ENCODE peak calls at places on chromosomes 12 and 14, in seven cellular contexts. D is A549, Q is PC-3, G is PC-9, J is HCT116, V is GM23248, W is K562. A is an unnamed sample.
A peak's percentile ranks its signal among the peaks of the same experiment; 100 is the strongest.

GRCh38 chr14:51759950-51760349 is 100.5 kb upstream of the GNG2 start:
- DNase-seq in G (no peak), Q (no peak), D (no peak), W (no peak), V (no peak), J (no peak), A (no peak)

GRCh38 chr14:64220466-64220865 is 73.7 kb downstream of the ESR2 start:
- DNase-seq in G (no peak), J (no peak), W (peak; percentile 34), D (no peak), V (no peak), Q (no peak), A (no peak)

GRCh38 chr12:124399622-124400021 is 104.7 kb downstream of the RFLNA start:
- DNase-seq in G (peak; percentile 34), V (peak; percentile 40), W (peak; percentile 53), D (peak; percentile 33), J (no peak), Q (peak; percentile 51), A (no peak)

GRCh38 chr14:34628681-34629135 is 1.2 kb downstream of the SNX6 start:
- DNase-seq in G (no peak), D (peak; percentile 26), J (no peak), Q (no peak), V (peak; percentile 27), W (peak; percentile 79), A (no peak)

GRCh38 chr12:98645572-98646067 is 530 bp downstream of the APAF1 start:
- DNase-seq in W (peak; percentile 52), D (peak; percentile 40), J (no peak), V (peak; percentile 48), Q (peak; percentile 18), G (peak; percentile 23), A (no peak)

GRCh38 chr14:55936691-55937090 is 181.5 kb upstream of the PELI2 start:
- DNase-seq in J (no peak), G (no peak), V (no peak), D (no peak), W (no peak), Q (no peak), A (no peak)

GRCh38 chr12:96472384-96472783 is 17.0 kb upstream of the CFAP54 start:
- DNase-seq in Q (no peak), G (no peak), V (peak; percentile 78), D (no peak), W (peak; percentile 13), J (no peak), A (no peak)

GRCh38 chr12:84727964-84728363 is 184.6 kb downstream of the SLC6A15 start:
- DNase-seq in J (no peak), W (no peak), G (peak; percentile 36), Q (peak; percentile 34), D (no peak), V (peak; percentile 9), A (peak; percentile 26)

GRCh38 chr12:27506645-27507189 is 17.3 kb upstream of the PPFIBP1 start:
- DNase-seq in D (no peak), J (no peak), Q (no peak), G (no peak), W (no peak), V (no peak), A (no peak)

GRCh38 chr12:108890208-108890607 is 10.3 kb downstream of the DAO start:
- DNase-seq in Q (peak; percentile 50), G (peak; percentile 8), V (peak; percentile 12), D (no peak), W (peak; percentile 25), J (no peak), A (no peak)

GRCh38 chr12:88242161-88242925 is 100.2 kb downstream of the TMTC3 start:
- DNase-seq in G (peak; percentile 12), Q (peak; percentile 98), V (peak; percentile 96), W (peak; percentile 9), J (peak; percentile 87), D (peak; percentile 78), A (peak; percentile 73)

GRCh38 chr12:58414398-58414871 is 473.1 kb downstream of the ATP23 start:
- DNase-seq in G (no peak), J (no peak), Q (peak; percentile 94), D (peak; percentile 43), V (peak; percentile 85), W (no peak), A (no peak)

GRCh38 chr12:6034596-6034995 is 89.5 kb upstream of the ANO2 start:
- DNase-seq in D (no peak), V (no peak), W (no peak), Q (no peak), G (no peak), J (no peak), A (no peak)

GRCh38 chr12:6039894-6040601 is 84.4 kb downstream of the VWF start:
- DNase-seq in V (peak; percentile 82), W (peak; percentile 57), G (peak; percentile 65), J (peak; percentile 57), D (peak; percentile 79), Q (peak; percentile 74), A (peak; percentile 25)

GRCh38 chr12:6037459-6037858 is 87.0 kb downstream of the VWF start:
- DNase-seq in V (no peak), D (no peak), W (no peak), Q (no peak), J (no peak), G (no peak), A (no peak)

GRCh38 chr12:6036509-6036908 is 88.0 kb downstream of the VWF start:
- DNase-seq in V (no peak), G (no peak), D (no peak), W (no peak), J (no peak), Q (no peak), A (no peak)

DNA sequence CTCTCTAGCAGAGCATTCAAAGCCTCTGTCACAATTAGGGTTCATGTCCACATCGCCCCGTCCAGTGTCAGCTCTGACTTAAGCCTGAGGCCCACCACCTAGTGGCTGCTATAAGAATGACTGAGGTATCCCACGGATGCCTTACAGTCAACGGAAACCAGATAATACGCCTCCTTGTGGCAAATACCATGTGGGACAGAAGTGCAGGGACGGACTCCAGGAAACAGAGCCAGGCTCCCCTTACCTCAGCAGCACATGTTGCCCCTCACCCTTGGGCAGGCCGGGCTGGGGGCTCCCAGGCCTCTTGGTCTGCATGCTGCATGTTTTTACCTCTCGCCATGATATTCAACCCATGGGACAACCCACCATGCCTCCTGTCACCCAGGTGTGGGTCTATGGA is 86.3 kb downstream of the VWF start:
- DNase-seq in V (peak; percentile 78), G (peak; percentile 63), W (peak; percentile 81), J (peak; percentile 91), Q (peak; percentile 79), D (peak; percentile 93), A (peak; percentile 41)
- H3K4me2 ChIP-seq in V (no peak overlapping the region), G (no peak overlapping the region), W (no peak overlapping the region), J (no peak overlapping the region), Q (no peak overlapping the region), D (no peak overlapping the region), A (no peak overlapping the region)

GRCh38 chr12:122097641-122098364 is 19.2 kb downstream of the MLXIP start:
- DNase-seq in G (peak; percentile 77), J (no peak), Q (peak; percentile 45), V (no peak), D (peak; percentile 92), W (peak; percentile 96), A (no peak)
- H3K4me2 ChIP-seq in G (peak overlapping the region; percentile 41), J (peak overlapping the region; percentile 13), Q (no peak overlapping the region), V (no peak overlapping the region), D (peak overlapping the region; percentile 65), W (peak overlapping the region; percentile 74), A (peak overlapping the region; percentile 63)

DNA sequence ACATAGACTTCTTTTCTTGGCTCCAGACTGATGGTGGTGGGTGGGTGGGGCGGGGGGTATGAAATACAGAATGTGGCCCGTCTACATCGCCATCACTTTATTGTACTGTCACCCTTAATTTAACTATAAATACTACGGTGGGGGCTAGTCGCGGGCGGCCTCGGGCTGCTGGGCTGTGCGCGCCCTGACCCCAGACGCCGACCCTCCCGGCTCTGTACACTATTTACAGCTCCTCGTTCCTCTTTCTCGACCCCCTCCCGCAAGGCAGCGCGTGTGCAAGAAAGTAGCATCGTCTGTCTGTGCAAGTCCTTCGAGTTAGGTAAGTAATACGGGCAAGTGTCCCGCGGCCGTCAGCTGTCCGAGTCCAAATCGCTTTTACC is 1.8 kb downstream of the GSC start:
- DNase-seq in V (no peak), D (no peak), Q (no peak), W (no peak), G (no peak), J (no peak), A (no peak)
- H3K4me2 ChIP-seq in V (peak overlapping the region; percentile 65), D (no peak overlapping the region), Q (no peak overlapping the region), W (no peak overlapping the region), G (no peak overlapping the region), J (no peak overlapping the region), A (peak overlapping the region; percentile 62)

GRCh38 chr12:92556622-92557421 is 146.0 kb upstream of the PLEKHG7 start:
- DNase-seq in V (no peak), W (no peak), G (no peak), D (no peak), Q (no peak), J (no peak), A (no peak)
- H3K4me2 ChIP-seq in V (no peak overlapping the region), W (no peak overlapping the region), G (no peak overlapping the region), D (no peak overlapping the region), Q (no peak overlapping the region), J (no peak overlapping the region), A (no peak overlapping the region)

DNA sequence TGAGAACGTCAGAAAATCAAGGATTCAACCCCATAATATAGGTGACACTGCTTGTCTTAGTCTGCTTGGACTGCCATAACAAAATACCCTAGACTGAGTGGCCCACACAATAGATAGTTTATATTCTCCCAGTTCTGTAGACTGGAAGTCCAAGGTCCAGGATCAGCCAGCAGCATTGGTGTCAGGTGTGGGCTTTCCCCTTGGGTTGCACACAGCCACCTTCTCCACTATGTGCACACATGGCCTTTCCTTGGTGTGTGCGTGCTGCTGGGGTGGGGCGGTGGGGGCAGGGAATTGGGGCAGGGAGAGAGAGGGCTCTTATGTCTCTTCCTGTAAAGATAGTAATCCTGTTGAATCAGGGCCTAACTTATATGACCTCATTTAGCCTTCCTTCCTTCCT is 106.4 kb downstream of the SLC25A47 start:
- DNase-seq in V (no peak), J (no peak), D (no peak), W (no peak), Q (no peak), G (no peak), A (no peak)
- H3K4me2 ChIP-seq in V (no peak overlapping the region), J (no peak overlapping the region), D (no peak overlapping the region), W (no peak overlapping the region), Q (no peak overlapping the region), G (no peak overlapping the region), A (no peak overlapping the region)

A was measured in keratinocyte.